ENCODE peak calls at places on chromosomes 4 and X, in four cellular contexts. W is PC-9, A is neuronal stem cell, P is keratinocyte. L is an unnamed sample.

GRCh38 chrX:147912093-147912801 is 528 bp downstream of the FMR1 start:
- DNase-seq in W (no peak), A (peak), P (no peak), L (peak)

GRCh38 chr4:119678761-119679160 is 50.2 kb upstream of the PDE5A start:
- DNase-seq in P (no peak), W (no peak), A (no peak), L (no peak)

GRCh38 chr4:184380707-184381106 is 93.6 kb downstream of the IRF2 start:
- DNase-seq in P (no peak), A (no peak), W (no peak), L (no peak)

GRCh38 chr4:139454646-139455045 is 725 bp downstream of the RAB33B start:
- DNase-seq in W (no peak), P (no peak), A (no peak), L (peak)

GRCh38 chr4:39308576-39308975 is 57.6 kb downstream of the RFC1 start:
- DNase-seq in W (no peak), P (no peak), A (no peak), L (no peak)

GRCh38 chr4:77147400-77147782 is 9.6 kb upstream of the CCNG2 start:
- DNase-seq in A (no peak), W (no peak), P (no peak), L (no peak)

GRCh38 chrX:41010188-41010846 is 74.9 kb upstream of the USP9X start:
- DNase-seq in A (no peak), P (no peak), W (peak), L (no peak)

GRCh38 chr4:68348577-68348976 is 1.3 kb downstream of the YTHDC1 start:
- DNase-seq in A (no peak), W (no peak), P (no peak), L (peak)

DNA sequence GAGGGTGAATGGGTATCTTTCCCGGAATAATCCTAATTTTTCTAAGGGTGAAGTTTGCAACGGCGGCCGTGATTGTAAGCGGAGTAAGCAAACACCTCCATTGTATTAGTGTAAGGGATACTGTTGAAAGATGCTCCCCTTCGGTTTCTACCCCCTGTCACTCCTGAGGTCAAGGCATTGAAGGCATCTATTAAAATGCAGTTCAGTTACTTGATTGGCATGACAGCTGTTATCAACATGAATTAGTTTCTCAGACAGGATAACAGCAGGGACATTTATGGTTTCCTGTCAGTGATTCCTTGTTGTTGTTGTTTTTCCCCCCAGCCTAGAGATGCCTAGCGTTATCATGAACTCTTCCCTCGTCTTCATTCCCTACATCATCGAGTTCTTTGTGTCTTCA is 552 bp downstream of the SLC25A14 start:
- DNase-seq in A (peak), P (no peak), W (no peak), L (no peak)
- H3K4me2 ChIP-seq in A (peak), P (peak), W (peak), L (peak)

GRCh38 chrX:37905436-37906147 is 58.2 kb upstream of the DYNLT3 start:
- DNase-seq in A (peak), W (no peak), P (no peak), L (no peak)

GRCh38 chrX:37904833-37905232 is 57.5 kb upstream of the DYNLT3 start:
- DNase-seq in A (no peak), P (no peak), W (no peak), L (no peak)

GRCh38 chrX:37912286-37912685 is 64.9 kb upstream of the DYNLT3 start:
- DNase-seq in W (no peak), P (peak), A (no peak), L (no peak)

GRCh38 chrX:37910186-37910585 is 62.8 kb upstream of the DYNLT3 start:
- DNase-seq in A (no peak), W (no peak), P (no peak), L (no peak)

DNA sequence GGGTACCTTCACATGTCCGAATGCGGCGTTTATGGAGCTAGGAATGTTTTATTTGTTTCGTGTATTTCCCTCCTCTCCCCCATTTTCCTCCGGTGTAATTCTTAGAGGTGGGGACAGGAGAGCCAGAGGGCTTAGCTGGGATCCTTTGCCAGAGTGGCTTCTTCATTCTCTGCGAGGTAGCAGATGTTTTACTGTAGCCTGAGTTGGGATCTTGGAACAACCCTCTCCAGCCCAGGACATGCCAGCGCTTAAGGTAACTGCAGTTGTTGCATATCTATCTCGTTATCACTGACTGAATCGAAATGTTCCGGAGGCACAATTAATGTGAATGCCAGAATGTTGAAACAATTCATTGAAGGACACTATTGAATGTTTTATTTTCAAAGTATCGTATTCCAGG is 59.0 kb upstream of the DYNLT3 start:
- DNase-seq in A (no peak), P (no peak), W (no peak), L (no peak)
- H2AFZ ChIP-seq in A (no peak), P (peak), W (no peak), L (no peak)

DNA sequence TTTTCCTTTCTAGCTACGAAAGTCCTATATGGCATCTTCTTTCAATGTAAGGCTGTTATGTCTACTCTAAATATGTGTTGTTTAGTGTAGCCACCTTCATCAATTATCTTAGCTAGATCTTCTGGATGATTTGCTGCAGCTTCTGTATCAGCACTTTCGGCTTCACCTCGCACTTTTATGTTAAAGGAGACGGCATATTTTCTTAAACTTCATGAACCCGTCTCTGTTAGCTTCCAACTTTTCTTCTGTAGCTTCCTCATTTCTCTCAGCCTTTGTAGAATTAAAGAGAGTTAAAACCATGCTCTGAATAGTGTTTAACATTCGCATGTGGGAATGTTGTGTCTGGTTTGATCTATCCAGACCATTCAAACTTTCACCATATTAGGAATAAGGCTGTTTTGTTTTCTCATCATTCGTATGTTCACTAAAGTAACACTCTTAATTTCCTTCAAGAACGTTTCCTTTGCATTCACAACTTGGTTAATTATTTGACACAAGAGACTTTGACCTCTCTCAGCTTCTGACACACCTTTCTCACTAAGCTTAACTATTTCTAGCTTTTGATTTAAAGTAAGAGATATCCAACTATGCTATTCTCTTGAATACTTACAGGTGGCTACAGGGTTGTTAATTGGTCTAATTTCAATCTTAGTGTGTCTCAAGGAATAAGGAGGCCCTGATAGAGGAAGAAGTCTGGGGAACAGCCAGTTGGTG is 476.8 kb downstream of the GABRG1 start:
- DNase-seq in W (no peak), P (no peak), A (no peak), L (no peak)
- H3K27ac ChIP-seq in W (no peak), P (no peak), A (no peak), L (no peak)

GRCh38 chrX:19807414-19807813 is 80.0 kb downstream of the SH3KBP1 start:
- DNase-seq in A (no peak), P (no peak), W (no peak), L (no peak)
- H3K4me2 ChIP-seq in A (no peak), P (no peak), W (no peak), L (peak)

GRCh38 chr4:56320293-56320692 is 67.0 kb downstream of the AASDH start:
- DNase-seq in A (no peak), P (no peak), W (no peak), L (no peak)

GRCh38 chr4:56326363-56326762 is 60.9 kb downstream of the AASDH start:
- DNase-seq in W (no peak), P (no peak), A (no peak), L (no peak)

GRCh38 chr4:56321246-56321645 is 66.0 kb downstream of the AASDH start:
- DNase-seq in W (no peak), A (no peak), P (no peak), L (no peak)

GRCh38 chr4:56323386-56323785 is 63.9 kb downstream of the AASDH start:
- DNase-seq in P (no peak), W (no peak), A (no peak), L (no peak)

GRCh38 chr4:56324011-56324610 is 63.2 kb downstream of the AASDH start:
- DNase-seq in A (no peak), P (no peak), W (no peak), L (no peak)
- H2AFZ ChIP-seq in A (no peak), P (no peak), W (no peak), L (no peak)

GRCh38 chr4:57159866-57160265 is 49.7 kb upstream of the IGFBP7 start:
- DNase-seq in P (no peak), A (no peak), W (no peak), L (no peak)
- H3K27ac ChIP-seq in P (no peak), A (no peak), W (no peak), L (no peak)

L was measured in OCI-LY7.